ENCODE peak calls at places on chromosomes 16 and 17, in four cellular contexts. F, I, N and Z are unnamed samples.
A peak's percentile ranks its signal among the peaks of the same experiment; 100 is the strongest.

GRCh38 chr17:8021565-8022357 is 17.1 kb upstream of the ALOX15B start:
- DNase-seq in N (no peak), F (no peak), I (no peak), Z (no peak)

GRCh38 chr17:46818319-46818928 is at the start of gene WNT3:
- DNase-seq in N (no peak), F (peak; percentile 57), I (no peak), Z (peak; percentile 81)

GRCh38 chr16:30371248-30371816 is 1.0 kb upstream of the TBC1D10B start:
- DNase-seq in N (no peak), F (no peak), I (no peak), Z (no peak)

GRCh38 chr17:69286257-69286656 is 40.7 kb downstream of the ABCA5 start:
- DNase-seq in I (no peak), F (no peak), N (no peak), Z (no peak)

GRCh38 chr17:79020631-79021301 is 3.2 kb upstream of the C1QTNF1 start:
- DNase-seq in N (peak; percentile 69), I (no peak), F (no peak), Z (no peak)

GRCh38 chr17:55413825-55414489 is 7.7 kb downstream of the MMD start:
- DNase-seq in N (no peak), F (no peak), I (no peak), Z (peak; percentile 48)

GRCh38 chr16:76278086-76278485 is 885 bp downstream of the CNTNAP4 start:
- DNase-seq in I (no peak), N (no peak), F (no peak), Z (no peak)

GRCh38 chr16:11257131-11257938 is 1.3 kb upstream of the SOCS1 start:
- DNase-seq in I (peak; percentile 80), N (peak; percentile 87), F (peak; percentile 76), Z (peak; percentile 82)

GRCh38 chr17:19986941-19987714 is 9.5 kb upstream of the AKAP10 start:
- DNase-seq in I (no peak), F (no peak), N (no peak), Z (no peak)

GRCh38 chr16:85123891-85124635 is 11.8 kb upstream of the CIBAR2 start:
- DNase-seq in F (no peak), N (peak; percentile 88), I (peak; percentile 68), Z (no peak)

GRCh38 chr16:26905336-26905735 is 161.4 kb upstream of the C16orf82 start:
- DNase-seq in N (no peak), F (no peak), I (no peak), Z (no peak)

GRCh38 chr17:65559802-65560627 is 1.4 kb downstream of the AXIN2 start:
- DNase-seq in F (peak; percentile 56), I (no peak), N (peak; percentile 51), Z (no peak)

GRCh38 chr16:19108409-19109287 is 5.1 kb upstream of the ITPRIPL2 start:
- DNase-seq in F (no peak), N (no peak), I (no peak), Z (no peak)

GRCh38 chr17:46125831-46126230 is 67.4 kb downstream of the KANSL1 start:
- DNase-seq in N (peak; percentile 54), I (no peak), F (no peak), Z (no peak)

GRCh38 chr16:50298591-50299507 is 32.5 kb downstream of the ADCY7 start:
- DNase-seq in I (no peak), N (no peak), F (no peak), Z (no peak)

GRCh38 chr16:83954577-83955016 is 1.6 kb downstream of the OSGIN1 start:
- DNase-seq in N (peak; percentile 37), F (no peak), I (peak; percentile 54), Z (no peak)

GRCh38 chr16:79318137-79318899 is 282.2 kb downstream of the MAF start:
- DNase-seq in N (no peak), I (no peak), F (no peak), Z (no peak)

GRCh38 chr17:18344021-18344420 is 19.3 kb downstream of the SHMT1 start:
- DNase-seq in F (no peak), I (no peak), N (no peak), Z (no peak)

DNA sequence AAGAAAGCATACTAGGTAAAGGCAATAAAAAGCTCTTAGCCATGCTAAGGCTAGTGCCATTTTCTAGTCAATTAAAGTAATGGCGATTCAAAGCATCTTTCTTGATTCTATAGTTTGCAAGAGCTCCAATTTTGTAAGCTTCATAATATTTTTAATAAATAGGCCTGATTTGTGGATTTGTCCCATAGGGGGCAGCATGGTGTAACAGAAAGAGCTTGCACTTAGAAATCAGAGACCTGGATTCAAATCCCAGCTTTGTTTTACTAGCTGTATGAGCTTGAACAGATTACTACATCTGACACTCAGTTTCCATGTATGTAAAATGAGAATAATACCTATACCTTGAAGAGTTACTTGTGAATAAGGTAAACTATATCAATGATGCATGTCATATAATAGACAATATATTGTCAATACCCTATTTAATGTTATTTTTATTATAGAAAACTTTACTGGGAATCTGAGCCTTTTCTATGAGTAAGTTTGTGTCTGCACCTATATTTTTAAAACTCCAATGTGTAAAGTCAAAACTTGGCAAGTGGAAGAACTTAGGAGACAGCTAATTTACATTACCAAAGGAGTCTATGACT is 93.6 kb upstream of the NOG start:
- DNase-seq in N (peak; percentile 21), F (no peak), I (no peak), Z (peak; percentile 58)
- TF ChIP-seq CTCF in N (peak; percentile 23), F (peak; percentile 62), I (peak; percentile 45), Z (peak; percentile 66)

GRCh38 chr17:16997514-16998429 is 25.9 kb upstream of the TNFRSF13B start:
- DNase-seq in N (no peak), I (no peak), F (no peak), Z (no peak)
- TF ChIP-seq CTCF in N (no peak), I (peak; percentile 51), F (no peak), Z (no peak)

DNA sequence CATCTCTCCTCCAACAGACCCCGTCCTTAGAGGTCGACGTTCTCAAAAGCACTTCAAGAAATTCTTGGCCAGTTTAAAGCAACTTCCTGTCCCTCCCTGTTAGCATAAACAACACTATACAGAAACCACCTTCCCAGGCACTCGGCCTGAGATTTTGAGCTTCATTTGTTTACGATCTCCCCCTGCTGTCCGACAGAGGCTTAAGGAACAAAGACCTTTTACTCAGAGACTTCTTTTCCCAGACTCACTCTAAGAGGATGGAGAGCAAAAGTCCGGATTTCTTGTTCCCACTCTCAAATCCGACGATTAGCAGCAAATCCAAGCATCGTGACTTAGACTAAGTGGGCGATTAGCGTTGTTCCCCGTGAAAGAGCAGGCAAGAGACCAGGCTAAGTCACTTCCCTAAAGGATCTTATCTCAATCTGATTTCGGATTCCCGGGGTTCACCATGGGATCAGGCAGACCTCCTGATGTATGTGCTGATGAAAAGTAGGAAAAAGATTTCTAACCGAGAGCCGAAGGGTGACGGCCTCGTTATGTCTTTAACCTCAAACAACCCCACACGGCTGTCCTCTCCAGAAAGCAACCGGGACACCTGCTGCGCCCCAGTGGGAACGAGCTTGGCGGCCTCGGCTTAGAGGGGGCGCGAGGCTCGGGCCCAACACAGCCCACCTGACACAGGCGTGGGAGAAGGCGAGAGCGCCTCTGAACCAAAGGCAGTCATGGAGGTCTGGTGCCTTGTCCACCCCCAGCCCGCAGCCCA is 591 bp downstream of the INPP5K start:
- DNase-seq in N (peak; percentile 93), F (no peak), I (peak; percentile 79), Z (peak; percentile 72)
- TF ChIP-seq CTCF in N (peak; percentile 71), F (peak; percentile 8), I (peak; percentile 67), Z (peak; percentile 63)

GRCh38 chr17:67862614-67863217 is 37.4 kb downstream of the BPTF start:
- DNase-seq in I (no peak), N (no peak), F (no peak), Z (no peak)
- TF ChIP-seq CTCF in I (no peak), N (peak; percentile 14), F (no peak), Z (no peak)

DNA sequence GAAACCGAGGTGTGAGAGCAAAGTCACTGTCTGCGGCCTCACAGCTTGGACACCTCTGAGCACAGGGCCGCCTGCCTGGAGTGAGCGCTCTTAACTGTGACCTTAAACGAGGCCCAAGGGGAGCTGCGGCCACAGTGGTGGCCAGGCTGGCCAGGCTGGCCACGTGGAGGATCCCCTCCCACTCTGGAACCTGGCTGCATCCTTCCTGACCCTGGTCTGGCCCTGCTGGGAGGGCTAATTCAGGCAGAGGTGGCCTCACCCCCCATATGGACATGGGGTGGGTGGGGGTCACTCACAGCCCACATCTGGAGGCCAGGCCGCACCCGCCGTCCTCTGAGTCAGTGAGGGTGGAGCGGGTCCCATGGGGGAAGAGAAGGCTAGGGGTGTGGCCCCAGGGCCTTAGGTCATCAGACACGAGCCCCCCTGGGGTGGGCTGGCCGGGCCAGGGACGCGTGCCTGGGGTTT is 6.6 kb downstream of the VASN start:
- DNase-seq in N (no peak), I (no peak), F (no peak), Z (no peak)
- TF ChIP-seq CTCF in N (no peak), I (no peak), F (no peak), Z (no peak)